ENCODE peak calls at places on chromosomes 5 and 9, in four cellular contexts. I is AG04449, M is NCI-H345, B is frontal cortex. V is an unnamed sample.

GRCh38 chr5:173412566-173412965 is 84.4 kb upstream of the STC2 start:
- DNase-seq in M (no peak), B (peak; percentile 33), I (no peak), V (no peak)

GRCh38 chr5:157563373-157564148 is 12.0 kb downstream of the ADAM19 start:
- DNase-seq in M (no peak), B (no peak), I (peak; percentile 83), V (no peak)

GRCh38 chr5:161535762-161536161 is 10.8 kb downstream of the GABRB2 start:
- DNase-seq in B (no peak), I (no peak), M (no peak), V (no peak)

GRCh38 chr5:75952963-75953362 is 130.2 kb upstream of the SV2C start:
- DNase-seq in B (no peak), I (no peak), M (no peak), V (no peak)

GRCh38 chr9:15824310-15824709 is 271.5 kb downstream of the CCDC171 start:
- DNase-seq in I (no peak), B (no peak), M (no peak), V (no peak)

GRCh38 chr5:157222506-157223230 is 42.0 kb downstream of the ITK start:
- DNase-seq in M (no peak), I (peak; percentile 47), B (no peak), V (no peak)

GRCh38 chr5:55533806-55534435 is 843 bp downstream of the PLPP1 start:
- DNase-seq in B (no peak), I (no peak), M (peak; percentile 56), V (no peak)

GRCh38 chr5:133201310-133201709 is 149.5 kb downstream of the HSPA4 start:
- DNase-seq in I (no peak), M (no peak), B (no peak), V (no peak)

GRCh38 chr9:33320568-33321261 is 30.4 kb downstream of the NFX1 start:
- DNase-seq in I (peak; percentile 84), M (no peak), B (no peak), V (peak; percentile 12)

GRCh38 chr5:169791251-169791650 is 154.2 kb downstream of the DOCK2 start:
- DNase-seq in I (no peak), B (no peak), M (no peak), V (no peak)

GRCh38 chr5:4576161-4576748 is 563.9 kb upstream of the ADAMTS16 start:
- DNase-seq in M (no peak), B (no peak), I (peak; percentile 9), V (no peak)